ENCODE peak calls at places on chromosomes 13 and 19, in five cellular contexts. A is esophagus muscularis mucosa; Y is CD8-positive, alpha-beta T cell; D is Peyer's patch; Z is neural progenitor cell. T is an unnamed sample.
A peak's percentile ranks its signal among the peaks of the same experiment; 100 is the strongest.

GRCh38 chr19:54271106-54271505 is 9.8 kb downstream of the LILRB2 start:
- DNase-seq in A (no peak), Y (no peak), D (no peak), Z (no peak), T (no peak)

GRCh38 chr19:48271531-48272151 is 1.8 kb downstream of the ZNF114 start:
- DNase-seq in A (no peak), Y (no peak), D (no peak), Z (peak; percentile 76), T (no peak)

GRCh38 chr19:44757735-44758505 is 9.4 kb downstream of the BCL3 start:
- DNase-seq in A (no peak), Y (no peak), D (no peak), Z (peak; percentile 90), T (no peak)

GRCh38 chr13:44749906-44750305 is 173.8 kb upstream of the TSC22D1 start:
- DNase-seq in A (no peak), Y (no peak), D (no peak), Z (no peak), T (no peak)

GRCh38 chr13:34371645-34372044 is 553.7 kb downstream of the RFC3 start:
- DNase-seq in A (no peak), Y (no peak), D (no peak), Z (no peak), T (no peak)

GRCh38 chr13:26985285-26985878 is 186.2 kb downstream of the USP12 start:
- DNase-seq in A (no peak), Y (peak; percentile 69), D (peak; percentile 80), Z (peak; percentile 87), T (peak; percentile 68)

GRCh38 chr13:44273991-44274810 is 99.4 kb upstream of the SERP2 start:
- DNase-seq in A (no peak), Y (peak; percentile 13), D (no peak), Z (no peak), T (peak; percentile 56)

GRCh38 chr19:32438751-32439150 is 33.2 kb downstream of the DPY19L3 start:
- DNase-seq in A (no peak), Y (no peak), D (no peak), Z (no peak), T (no peak)

GRCh38 chr13:100521912-100522490 is 66.6 kb downstream of the GGACT start:
- DNase-seq in A (no peak), Y (no peak), D (no peak), Z (no peak), T (no peak)

GRCh38 chr19:45770192-45771101 is 1.4 kb upstream of the SIX5 start:
- DNase-seq in A (peak; percentile 99), Y (peak; percentile 91), D (peak; percentile 91), Z (peak; percentile 99), T (peak; percentile 91)

GRCh38 chr19:34500656-34501120 is 19.1 kb downstream of the WTIP start:
- DNase-seq in A (no peak), Y (no peak), D (no peak), Z (no peak), T (no peak)

GRCh38 chr19:29512748-29513147 is 13.0 kb upstream of the VSTM2B start:
- DNase-seq in A (no peak), Y (no peak), D (no peak), Z (no peak), T (no peak)

GRCh38 chr19:29510701-29511265 is 15.0 kb upstream of the VSTM2B start:
- DNase-seq in A (no peak), Y (no peak), D (no peak), Z (peak; percentile 40), T (no peak)

GRCh38 chr19:29509456-29509855 is 16.3 kb upstream of the VSTM2B start:
- DNase-seq in A (no peak), Y (no peak), D (no peak), Z (no peak), T (no peak)

GRCh38 chr19:29514525-29515232 is 11.1 kb upstream of the VSTM2B start:
- DNase-seq in A (no peak), Y (no peak), D (no peak), Z (no peak), T (no peak)

GRCh38 chr19:29511768-29512167 is 14.0 kb upstream of the VSTM2B start:
- DNase-seq in A (no peak), Y (no peak), D (no peak), Z (no peak), T (no peak)
- TF ChIP-seq CTCF in A (no peak), Y (no peak), D (no peak), Z (no peak), T (no peak)

DNA sequence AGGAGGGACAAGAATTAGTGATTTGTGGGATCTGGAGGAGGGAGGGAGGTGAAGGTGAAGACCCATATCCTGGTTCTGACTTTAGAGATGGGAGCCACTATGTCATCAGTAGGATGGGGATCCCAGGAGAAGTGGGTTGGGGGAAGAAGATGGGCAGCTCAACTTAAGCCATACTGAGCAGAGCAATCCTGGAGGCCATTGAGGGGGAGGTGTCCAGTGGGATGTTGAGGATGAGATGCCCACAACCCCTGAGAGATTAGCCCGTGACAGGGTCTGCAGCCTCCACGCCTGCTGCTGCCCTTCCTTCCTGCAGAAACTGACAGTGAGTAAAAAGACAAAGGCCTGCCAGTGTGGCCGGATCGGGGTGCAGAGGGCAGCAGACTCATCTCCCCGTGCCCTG is 11.2 kb upstream of the SIGLEC6 start:
- DNase-seq in A (no peak), Y (no peak), D (no peak), Z (no peak), T (no peak)
- H3K27ac ChIP-seq in A (no peak overlapping the region), Y (no peak overlapping the region), D (no peak overlapping the region), Z (no peak overlapping the region), T (no peak overlapping the region)

GRCh38 chr13:46286972-46287371 is 75.2 kb downstream of the LRRC63 start:
- DNase-seq in A (no peak), Y (no peak), D (no peak), Z (no peak), T (no peak)

GRCh38 chr13:46289260-46289955 is 77.7 kb downstream of the LRRC63 start:
- DNase-seq in A (no peak), Y (no peak), D (no peak), Z (no peak), T (no peak)

DNA sequence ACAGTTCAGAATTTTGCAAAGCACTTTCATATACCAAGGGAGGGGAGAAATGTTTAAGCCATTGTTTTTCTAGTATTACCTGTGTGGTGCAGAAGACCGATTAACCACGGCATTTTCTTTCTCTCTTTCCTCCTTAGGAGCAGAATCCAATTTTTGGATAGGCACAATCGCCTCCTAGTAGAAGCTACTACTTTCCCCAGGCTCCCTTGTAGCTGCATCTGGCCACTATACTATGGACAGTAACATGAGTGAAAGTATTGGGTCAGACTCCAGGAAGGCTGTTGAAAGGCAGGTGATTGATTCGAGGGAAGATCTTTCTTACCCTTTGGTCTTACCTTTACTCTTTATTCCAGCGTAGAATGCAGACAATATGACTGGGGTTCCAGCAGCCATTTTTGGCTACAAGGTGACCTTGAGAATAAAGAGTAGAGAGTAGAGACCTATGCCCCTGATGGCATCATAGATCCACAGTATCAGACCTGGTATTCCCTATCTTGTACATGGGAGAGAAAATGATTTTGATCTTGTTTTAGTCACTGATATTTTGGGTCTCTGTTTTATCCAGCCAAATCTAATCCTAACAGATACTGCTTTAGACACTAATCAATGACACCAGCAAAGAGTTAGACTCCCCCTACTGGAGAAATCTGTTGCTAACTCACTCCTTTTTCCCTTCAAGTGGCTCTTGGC is 77.0 kb downstream of the LRRC63 start:
- DNase-seq in A (no peak), Y (no peak), D (no peak), Z (peak; percentile 68), T (peak; percentile 46)
- TF ChIP-seq CTCF in A (peak; percentile 40), Y (peak; percentile 89), D (peak; percentile 68), Z (peak; percentile 84), T (peak; percentile 90)

GRCh38 chr19:1123381-1123780 is 19.6 kb downstream of the GPX4 start:
- DNase-seq in A (no peak), Y (no peak), D (no peak), Z (no peak), T (no peak)
- H3K27ac ChIP-seq in A (no peak overlapping the region), Y (no peak overlapping the region), D (no peak overlapping the region), Z (no peak overlapping the region), T (no peak overlapping the region)

GRCh38 chr19:38346837-38347236 is 11.2 kb downstream of the CATSPERG start:
- DNase-seq in A (no peak), Y (no peak), D (no peak), Z (no peak), T (no peak)

GRCh38 chr19:38355728-38356725 is 18.3 kb upstream of the PSMD8 start:
- DNase-seq in A (no peak), Y (no peak), D (no peak), Z (no peak), T (no peak)

GRCh38 chr19:38350883-38351282 is 15.3 kb downstream of the CATSPERG start:
- DNase-seq in A (no peak), Y (no peak), D (no peak), Z (no peak), T (no peak)

GRCh38 chr19:38351865-38352395 is 16.3 kb downstream of the CATSPERG start:
- DNase-seq in A (no peak), Y (no peak), D (no peak), Z (no peak), T (no peak)
- TF ChIP-seq CTCF in A (no peak), Y (no peak), D (no peak), Z (no peak), T (no peak)

GRCh38 chr19:12065100-12065538 is 588 bp downstream of the ZNF844 start:
- DNase-seq in A (no peak), Y (no peak), D (no peak), Z (no peak), T (peak; percentile 42)

DNA sequence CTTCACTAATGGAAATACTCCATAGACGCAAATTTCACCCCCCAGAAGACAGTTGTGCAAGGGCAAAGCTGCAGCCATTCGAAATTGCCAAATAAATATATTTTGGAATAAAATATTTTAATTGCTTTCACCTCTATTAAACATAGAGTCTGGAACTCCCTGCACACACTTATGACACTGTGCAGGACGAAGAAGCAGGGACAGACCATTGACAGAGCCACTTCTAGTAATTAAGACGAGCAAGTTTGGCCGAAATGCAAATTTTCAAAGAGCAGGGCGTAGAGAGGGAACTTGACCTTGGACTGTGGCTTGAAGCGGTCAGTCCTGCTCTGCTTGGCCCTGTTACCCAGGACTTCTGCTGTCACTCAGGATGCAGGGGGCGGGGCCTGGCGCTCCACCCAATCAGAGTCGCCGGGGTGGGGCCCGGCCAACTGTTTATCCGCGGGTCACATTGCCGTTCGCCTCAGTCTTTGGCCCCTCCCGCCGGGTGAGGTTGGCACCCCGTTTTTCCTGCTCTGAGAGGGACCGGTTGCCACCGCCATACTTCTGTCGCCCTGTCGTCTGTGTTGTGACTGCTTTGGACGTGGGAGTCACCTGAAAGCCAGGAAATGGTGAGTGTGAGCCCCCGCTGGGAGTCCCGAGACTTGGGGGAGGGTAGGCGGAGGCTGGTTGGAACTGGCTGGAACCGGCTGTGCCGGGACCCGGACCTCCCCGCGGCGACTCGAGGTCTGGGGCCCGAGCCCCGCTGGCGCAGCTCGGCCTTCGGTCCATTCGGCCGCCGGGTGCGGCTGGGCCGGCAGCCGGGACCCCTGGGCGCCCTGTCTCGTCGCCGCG is at the start of gene ZNF844:
- DNase-seq in A (peak; percentile 99), Y (peak; percentile 75), D (peak; percentile 97), Z (peak; percentile 93), T (peak; percentile 83)
- H3K27ac ChIP-seq in A (peak within 1 kb of the TSS; percentile 92), Y (peak within 1 kb of the TSS; percentile 69), D (peak within 1 kb of the TSS; percentile 89), Z (peak within 1 kb of the TSS; percentile 50), T (peak within 1 kb of the TSS; percentile 88)

GRCh38 chr13:28001837-28002473 is 13.5 kb upstream of the URAD start:
- DNase-seq in A (no peak), Y (no peak), D (no peak), Z (no peak), T (peak; percentile 7)

GRCh38 chr13:28002886-28003698 is 14.6 kb upstream of the URAD start:
- DNase-seq in A (no peak), Y (no peak), D (no peak), Z (no peak), T (no peak)

GRCh38 chr13:28001049-28001448 is 12.6 kb upstream of the URAD start:
- DNase-seq in A (no peak), Y (no peak), D (no peak), Z (no peak), T (no peak)

GRCh38 chr13:28000567-28000966 is 12.1 kb upstream of the URAD start:
- DNase-seq in A (no peak), Y (no peak), D (no peak), Z (peak; percentile 23), T (no peak)

GRCh38 chr13:27997904-27998522 is 9.5 kb upstream of the URAD start:
- DNase-seq in A (no peak), Y (peak; percentile 16), D (peak; percentile 30), Z (peak; percentile 74), T (peak; percentile 54)
- TF ChIP-seq CTCF in A (peak; percentile 39), Y (no peak), D (peak; percentile 34), Z (peak; percentile 72), T (peak; percentile 66)